ENCODE peak calls at places on chromosomes 11 and 22, in nine cellular contexts. C is GM12865, Y is A549, U is cardiac muscle cell, N is fibroblast of the aortic adventitia, G is endothelial cell, A is pancreas, S is neural crest cell, B is transverse colon. I is an unnamed sample.

GRCh38 chr22:50314455-50315288 is 7.2 kb upstream of the PLXNB2 start:
- DNase-seq in C (peak), Y (no peak), U (peak), N (no peak), G (no peak), A (no peak), S (no peak), B (peak), I (no peak)

GRCh38 chr11:34624069-34624468 is 3.2 kb downstream of the EHF start:
- DNase-seq in C (peak), Y (no peak), U (no peak), N (no peak), G (no peak), A (no peak), S (no peak), B (peak), I (peak)

GRCh38 chr11:73838443-73839122 is 38.1 kb downstream of the COA4 start:
- DNase-seq in C (no peak), Y (no peak), U (peak), N (peak), G (no peak), A (no peak), S (no peak), B (no peak), I (no peak)

GRCh38 chr11:58330861-58331260 is 28.0 kb downstream of the OR5B17 start:
- DNase-seq in C (no peak), Y (no peak), U (no peak), N (peak), G (no peak), A (no peak), S (no peak), B (no peak), I (no peak)

GRCh38 chr11:43508511-43508918 is 149.8 kb downstream of the TTC17 start:
- DNase-seq in C (no peak), Y (peak), U (no peak), N (peak), G (no peak), A (no peak), S (no peak), B (peak), I (no peak)

GRCh38 chr22:22432937-22433336 is 75.6 kb downstream of the ZNF280B start:
- DNase-seq in C (no peak), Y (no peak), U (no peak), N (no peak), G (no peak), A (no peak), S (no peak), B (no peak), I (no peak)

GRCh38 chr11:123313261-123313660 is 116.8 kb upstream of the GRAMD1B start:
- DNase-seq in C (no peak), Y (no peak), U (no peak), N (no peak), G (no peak), A (no peak), S (no peak), B (no peak), I (no peak)

GRCh38 chr11:120073196-120073595 is 64.7 kb downstream of the TRIM29 start:
- DNase-seq in C (no peak), Y (no peak), U (no peak), N (no peak), G (no peak), A (no peak), S (no peak), B (no peak), I (no peak)

GRCh38 chr11:90774727-90775572 is 552.1 kb upstream of the CHORDC1 start:
- DNase-seq in C (no peak), Y (no peak), U (no peak), N (no peak), G (no peak), A (no peak), S (no peak), B (no peak), I (no peak)

GRCh38 chr11:20611892-20612291 is 12.5 kb downstream of the SLC6A5 start:
- DNase-seq in C (no peak), Y (no peak), U (no peak), N (peak), G (no peak), A (no peak), S (no peak), B (no peak), I (no peak)

GRCh38 chr11:11045156-11045670 is 187.4 kb upstream of the ZBED5 start:
- DNase-seq in C (no peak), Y (no peak), U (no peak), N (no peak), G (no peak), A (no peak), S (no peak), B (no peak), I (no peak)

GRCh38 chr11:35061516-35062440 is 77.2 kb upstream of the CD44 start:
- DNase-seq in C (no peak), Y (peak), U (no peak), N (no peak), G (no peak), A (no peak), S (no peak), B (no peak), I (no peak)

GRCh38 chr11:42482822-42483221 is 829.0 kb upstream of the API5 start:
- DNase-seq in C (no peak), Y (no peak), U (no peak), N (no peak), G (no peak), A (no peak), S (no peak), B (no peak), I (no peak)

GRCh38 chr11:12269104-12269441 is 108.3 kb upstream of the PARVA start:
- DNase-seq in C (no peak), Y (no peak), U (no peak), N (no peak), G (no peak), A (no peak), S (no peak), B (no peak), I (no peak)

GRCh38 chr11:124467376-124468061 is 22.0 kb upstream of the OR8B8 start:
- DNase-seq in C (no peak), Y (no peak), U (no peak), N (no peak), G (no peak), A (no peak), S (no peak), B (no peak), I (no peak)

GRCh38 chr11:68042219-68043028 is 3.6 kb downstream of the TCIRG1 start:
- DNase-seq in C (no peak), Y (no peak), U (no peak), N (no peak), G (no peak), A (peak), S (no peak), B (no peak), I (no peak)

GRCh38 chr11:78886616-78887015 is 312.0 kb upstream of the NARS2 start:
- DNase-seq in C (no peak), Y (no peak), U (peak), N (peak), G (no peak), A (no peak), S (no peak), B (no peak), I (no peak)

GRCh38 chr11:115476463-115477286 is 27.5 kb downstream of the CADM1 start:
- DNase-seq in C (no peak), Y (no peak), U (no peak), N (no peak), G (no peak), A (no peak), S (no peak), B (no peak), I (no peak)

GRCh38 chr22:27405672-27406388 is 395.7 kb downstream of the MN1 start:
- DNase-seq in C (peak), Y (peak), U (peak), N (peak), G (peak), A (peak), S (peak), B (peak), I (peak)

GRCh38 chr11:115489466-115489865 is 14.7 kb downstream of the CADM1 start:
- DNase-seq in C (no peak), Y (no peak), U (no peak), N (no peak), G (no peak), A (no peak), S (no peak), B (no peak), I (no peak)

GRCh38 chr11:101446238-101446637 is 137.6 kb downstream of the TRPC6 start:
- DNase-seq in C (no peak), Y (no peak), U (no peak), N (peak), G (no peak), A (no peak), S (no peak), B (no peak), I (no peak)

GRCh38 chr11:101915811-101916291 is 471 bp downstream of the ANGPTL5 start:
- DNase-seq in C (peak), Y (peak), U (no peak), N (peak), G (no peak), A (no peak), S (no peak), B (no peak), I (no peak)

GRCh38 chr11:82980292-82980691 is 78.8 kb downstream of the DDIAS start:
- DNase-seq in C (no peak), Y (peak), U (no peak), N (peak), G (no peak), A (no peak), S (no peak), B (no peak), I (no peak)

GRCh38 chr11:74524978-74525377 is 31.5 kb upstream of the LIPT2 start:
- DNase-seq in C (no peak), Y (no peak), U (no peak), N (no peak), G (no peak), A (no peak), S (no peak), B (no peak), I (no peak)

GRCh38 chr11:86214710-86215109 is 29.8 kb upstream of the EED start:
- DNase-seq in C (peak), Y (no peak), U (no peak), N (no peak), G (no peak), A (no peak), S (no peak), B (no peak), I (peak)

GRCh38 chr11:74055938-74056337 is 47.1 kb upstream of the UCP3 start:
- DNase-seq in C (no peak), Y (no peak), U (no peak), N (peak), G (no peak), A (no peak), S (no peak), B (no peak), I (no peak)

GRCh38 chr22:23243006-23243573 is 62.8 kb downstream of the BCR start:
- DNase-seq in C (peak), Y (no peak), U (peak), N (no peak), G (no peak), A (no peak), S (peak), B (no peak), I (no peak)

GRCh38 chr11:105092255-105093239 is 47.0 kb downstream of the CARD18 start:
- DNase-seq in C (no peak), Y (no peak), U (no peak), N (peak), G (no peak), A (no peak), S (no peak), B (no peak), I (no peak)

GRCh38 chr11:18016789-18017188 is 3.9 kb upstream of the SERGEF start:
- DNase-seq in C (no peak), Y (no peak), U (no peak), N (no peak), G (no peak), A (no peak), S (no peak), B (no peak), I (no peak)

GRCh38 chr22:17243524-17243923 is 24.3 kb upstream of the ADA2 start:
- DNase-seq in C (peak), Y (peak), U (no peak), N (no peak), G (no peak), A (no peak), S (no peak), B (peak), I (no peak)

GRCh38 chr22:27212617-27213177 is 555.3 kb downstream of the MIAT start:
- DNase-seq in C (no peak), Y (peak), U (peak), N (peak), G (peak), A (no peak), S (no peak), B (peak), I (peak)

GRCh38 chr11:35511666-35512065 is 13.8 kb downstream of the PAMR1 start:
- DNase-seq in C (no peak), Y (peak), U (no peak), N (no peak), G (no peak), A (no peak), S (no peak), B (no peak), I (no peak)

GRCh38 chr11:120091701-120092100 is 46.2 kb downstream of the TRIM29 start:
- DNase-seq in C (no peak), Y (no peak), U (no peak), N (peak), G (no peak), A (no peak), S (no peak), B (no peak), I (no peak)

GRCh38 chr11:120017582-120017981 is 120.3 kb downstream of the TRIM29 start:
- DNase-seq in C (no peak), Y (no peak), U (no peak), N (no peak), G (no peak), A (no peak), S (no peak), B (no peak), I (no peak)

GRCh38 chr11:47553417-47553746 is 450 bp upstream of the CELF1 start:
- DNase-seq in C (no peak), Y (no peak), U (no peak), N (peak), G (no peak), A (no peak), S (no peak), B (no peak), I (no peak)

GRCh38 chr22:48376936-48377335 is 1450.7 kb downstream of the BRD1 start:
- DNase-seq in C (no peak), Y (no peak), U (no peak), N (no peak), G (no peak), A (no peak), S (no peak), B (no peak), I (no peak)

GRCh38 chr11:8766043-8766992 is 83.7 kb downstream of the RPL27A start:
- DNase-seq in C (no peak), Y (no peak), U (no peak), N (no peak), G (no peak), A (no peak), S (peak), B (no peak), I (no peak)

GRCh38 chr11:65497141-65498041 is 1.5 kb upstream of the MALAT1 start:
- DNase-seq in C (peak), Y (peak), U (peak), N (peak), G (peak), A (peak), S (peak), B (peak), I (peak)
- TF ChIP-seq CTCF in C (no peak), Y (no peak), U (peak), N (no peak), G (no peak), A (no peak), S (no peak), B (no peak), I (no peak)

DNA sequence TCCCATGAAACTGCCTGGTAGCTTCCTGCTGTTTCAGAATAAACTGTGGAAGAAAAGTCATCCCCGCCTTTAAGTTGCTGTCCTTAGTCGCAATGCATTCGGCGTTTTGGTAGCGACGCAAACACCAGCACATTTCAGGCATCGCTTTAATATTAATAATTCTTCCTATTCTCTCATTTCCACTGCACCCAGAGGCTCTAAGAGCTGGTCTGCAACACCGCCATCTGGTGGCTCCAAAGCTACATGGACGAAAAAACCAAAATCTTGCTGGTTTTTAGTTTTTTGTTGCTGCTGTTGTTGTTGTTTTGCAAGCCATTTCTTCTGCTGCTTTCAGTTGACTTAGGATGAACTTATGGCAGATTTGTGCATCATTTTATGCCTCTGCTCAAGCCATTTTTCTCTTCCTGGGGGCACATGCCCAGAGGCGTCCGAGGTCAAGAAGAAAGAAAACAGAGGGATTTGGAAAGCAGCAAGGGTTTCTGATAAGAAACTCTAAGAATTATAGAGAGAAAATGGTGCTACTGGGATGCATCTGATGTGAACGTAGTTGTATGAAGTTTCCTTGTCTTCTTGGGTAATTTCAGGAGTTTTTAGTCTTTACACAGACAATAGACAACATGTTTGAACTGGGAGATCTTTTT is 345.4 kb upstream of the KIRREL3 start:
- DNase-seq in C (peak), Y (peak), U (peak), N (peak), G (peak), A (no peak), S (peak), B (no peak), I (peak)
- TF ChIP-seq CTCF in C (peak), Y (peak), U (peak), N (peak), G (peak), A (peak), S (peak), B (peak), I (no peak)

DNA sequence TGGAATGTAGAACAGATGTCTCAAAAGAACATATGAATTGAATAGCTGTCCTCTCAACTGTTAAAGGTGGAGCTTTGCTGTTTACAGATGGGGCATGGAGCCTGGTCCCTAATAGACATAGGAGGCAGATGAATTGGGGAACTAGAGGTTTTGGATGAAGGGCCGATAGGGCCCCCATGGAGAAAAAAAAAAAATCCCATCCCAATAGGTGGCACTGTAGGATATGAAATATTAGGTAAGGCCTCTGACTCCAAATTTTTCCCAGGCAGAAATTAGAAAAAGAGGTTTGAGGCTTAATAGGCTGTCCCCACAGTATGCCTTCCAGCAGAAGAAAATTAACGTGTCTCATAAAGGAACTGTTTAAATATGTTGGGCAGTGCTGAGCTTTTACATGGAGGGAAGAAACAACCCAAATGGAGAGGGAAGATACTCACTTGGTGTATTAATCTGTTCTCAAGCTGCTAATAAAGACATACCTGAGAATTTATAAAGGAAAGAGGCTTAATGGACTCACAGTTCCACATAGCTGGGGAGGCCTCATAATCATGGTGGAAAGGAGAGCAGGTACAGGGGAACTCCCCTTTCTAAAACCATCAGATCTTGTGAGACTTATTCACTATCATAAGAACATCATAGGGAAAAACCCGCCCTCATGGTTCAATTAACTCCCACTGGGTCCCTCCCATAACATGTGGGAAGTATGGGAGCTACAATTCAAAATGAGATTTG is 30.1 kb upstream of the TMEM45B start:
- DNase-seq in C (no peak), Y (peak), U (no peak), N (peak), G (no peak), A (no peak), S (no peak), B (no peak), I (no peak)
- TF ChIP-seq CTCF in C (no peak), Y (peak), U (peak), N (peak), G (no peak), A (no peak), S (no peak), B (no peak), I (no peak)

DNA sequence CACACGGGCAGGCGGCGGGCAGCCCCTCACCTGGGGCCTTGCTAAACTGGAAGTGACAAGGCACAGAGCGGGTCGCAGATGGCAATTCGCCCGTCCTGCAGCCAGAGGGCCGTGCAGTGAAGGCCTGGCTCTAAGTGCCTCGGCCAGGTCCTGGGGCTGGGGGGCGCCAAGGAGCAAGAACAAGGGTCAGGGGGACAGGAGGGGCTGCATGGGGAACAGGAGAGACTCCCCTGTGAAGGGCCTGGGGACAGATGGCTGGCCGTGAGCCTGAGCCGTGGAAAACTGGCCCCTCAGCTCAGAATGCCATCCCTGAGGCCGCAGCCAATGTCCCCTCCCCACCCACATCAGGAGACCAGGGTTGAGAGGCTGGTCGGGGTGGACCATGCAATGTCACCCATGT is 60.0 kb downstream of the RTL6 start:
- DNase-seq in C (no peak), Y (no peak), U (no peak), N (no peak), G (no peak), A (no peak), S (no peak), B (no peak), I (no peak)
- TF ChIP-seq CTCF in C (no peak), Y (no peak), U (no peak), N (no peak), G (no peak), A (no peak), S (no peak), B (no peak), I (no peak)

DNA sequence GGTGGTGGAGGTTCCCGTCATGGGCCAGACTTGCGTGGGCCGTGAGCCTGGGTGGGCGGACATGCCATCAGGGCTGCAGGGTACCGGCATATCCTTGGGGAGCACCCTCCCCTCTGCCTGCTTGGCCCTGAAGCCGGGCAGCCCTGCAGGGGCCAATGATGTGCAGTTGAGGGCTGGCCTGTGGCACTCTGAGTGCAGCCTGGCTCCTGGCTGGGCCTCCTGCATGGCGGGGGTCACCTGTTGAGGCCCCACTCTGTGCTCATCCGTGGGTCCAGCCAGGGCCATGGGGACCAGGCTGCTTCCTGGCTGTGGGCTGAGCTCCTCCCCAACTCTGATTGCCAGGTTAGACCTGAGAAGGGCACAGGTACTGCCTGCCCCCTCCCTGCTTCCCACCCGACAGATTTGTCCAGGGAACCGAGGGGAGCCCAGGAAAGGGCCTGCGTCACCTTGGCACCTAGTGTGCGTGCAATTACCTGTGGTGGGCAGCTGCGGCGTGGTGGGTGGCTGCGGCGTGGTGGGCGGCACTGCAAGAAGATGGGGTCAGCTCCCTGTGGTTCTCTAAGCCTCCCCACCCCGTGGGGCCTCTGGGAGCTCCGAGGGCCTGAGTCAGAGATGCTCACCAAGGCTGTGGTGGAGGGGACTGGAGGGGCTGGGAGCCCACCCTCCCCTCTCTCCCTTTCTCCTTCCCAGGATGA is 16.2 kb downstream of the MUC6 start:
- DNase-seq in C (no peak), Y (no peak), U (no peak), N (no peak), G (no peak), A (peak), S (no peak), B (no peak), I (no peak)
- TF ChIP-seq CTCF in C (no peak), Y (no peak), U (no peak), N (no peak), G (no peak), A (no peak), S (no peak), B (no peak), I (no peak)

I was measured in Calu3.